ENCODE peak calls at places on chromosomes 3 and 15, in six cellular contexts. L is T-helper 9 cell, U is nephron progenitor cell, W is GM13977, A is HEK293T, N is GM23338. M is an unnamed sample.
A peak's percentile ranks its signal among the peaks of the same experiment; 100 is the strongest.

GRCh38 chr15:66982816-66983215 is 82.6 kb upstream of the SMAD3 start:
- DNase-seq in W (no peak), L (no peak), U (no peak), N (no peak), A (peak; percentile 1), M (no peak)

GRCh38 chr3:127002195-127003174 is 19.6 kb downstream of the PLXNA1 start:
- DNase-seq in A (peak; percentile 29), W (no peak), L (no peak), N (peak; percentile 95), U (peak; percentile 86), M (no peak)

GRCh38 chr3:174330303-174330702 is 528.8 kb upstream of the NAALADL2 start:
- DNase-seq in U (no peak), N (no peak), A (no peak), L (no peak), W (no peak), M (no peak)

GRCh38 chr15:49621327-49622210 is 721 bp downstream of the DTWD1 start:
- DNase-seq in U (no peak), W (no peak), A (no peak), L (no peak), N (peak; percentile 16), M (peak; percentile 61)

GRCh38 chr15:63349156-63349555 is 32.5 kb downstream of the CA12 start:
- DNase-seq in L (no peak), U (no peak), A (no peak), W (no peak), N (no peak), M (no peak)

GRCh38 chr3:128494152-128494650 is 1.2 kb upstream of the GATA2 start:
- DNase-seq in U (no peak), A (no peak), N (no peak), W (no peak), L (no peak), M (no peak)

GRCh38 chr3:129315386-129315991 is 36.8 kb downstream of the HMCES start:
- DNase-seq in L (peak; percentile 22), U (peak; percentile 38), A (no peak), N (peak; percentile 30), W (peak; percentile 55), M (peak; percentile 56)

GRCh38 chr3:46667061-46667621 is 26.3 kb downstream of the ALS2CL start:
- DNase-seq in L (no peak), W (peak; percentile 6), A (no peak), U (no peak), N (no peak), M (no peak)

GRCh38 chr3:25033407-25034029 is 394.5 kb upstream of the RARB start:
- DNase-seq in L (no peak), U (peak; percentile 41), W (peak; percentile 30), A (peak; percentile 77), N (peak; percentile 93), M (peak; percentile 84)

GRCh38 chr15:69664572-69665326 is 212.1 kb downstream of the RPLP1 start:
- DNase-seq in U (no peak), W (no peak), A (no peak), L (no peak), N (no peak), M (no peak)

GRCh38 chr3:194315965-194316361 is 35.2 kb downstream of the CPN2 start:
- DNase-seq in W (no peak), L (no peak), A (no peak), N (no peak), U (no peak), M (no peak)

GRCh38 chr15:100043069-100043641 is 298.6 kb downstream of the ADAMTS17 start:
- DNase-seq in L (no peak), A (no peak), W (no peak), N (no peak), U (no peak), M (no peak)

GRCh38 chr3:52253314-52254260 is 8.0 kb downstream of the PPM1M start:
- DNase-seq in W (peak; percentile 89), N (no peak), L (peak; percentile 71), U (no peak), A (no peak), M (no peak)

GRCh38 chr3:167941234-167941995 is 154.3 kb downstream of the GOLIM4 start:
- DNase-seq in A (no peak), W (no peak), N (no peak), L (no peak), U (no peak), M (peak; percentile 43)

GRCh38 chr3:29950232-29950631 is 656.2 kb upstream of the TGFBR2 start:
- DNase-seq in A (no peak), U (no peak), L (no peak), N (no peak), W (no peak), M (no peak)

GRCh38 chr3:110562621-110563020 is 509.0 kb upstream of the NECTIN3 start:
- DNase-seq in L (no peak), W (no peak), U (no peak), N (no peak), A (no peak), M (no peak)

GRCh38 chr15:70049115-70049514 is 48.6 kb downstream of the TLE3 start:
- DNase-seq in W (no peak), A (no peak), N (no peak), L (no peak), U (no peak), M (no peak)

GRCh38 chr15:69758810-69759410 is 306.3 kb downstream of the RPLP1 start:
- DNase-seq in L (peak; percentile 76), W (peak; percentile 33), A (no peak), N (no peak), U (no peak), M (no peak)

GRCh38 chr3:133081016-133081415 is 42.8 kb downstream of the TMEM108 start:
- DNase-seq in N (no peak), A (no peak), W (no peak), L (no peak), U (no peak), M (peak; percentile 10)

GRCh38 chr3:190562866-190563525 is 49.1 kb downstream of the IL1RAP start:
- DNase-seq in N (no peak), W (no peak), U (no peak), L (no peak), A (no peak), M (no peak)

GRCh38 chr3:129936757-129937156 is 37.8 kb upstream of the TRH start:
- DNase-seq in A (no peak), N (peak; percentile 28), W (no peak), U (no peak), L (no peak), M (no peak)

GRCh38 chr3:30311781-30312180 is 294.6 kb upstream of the TGFBR2 start:
- DNase-seq in L (no peak), U (no peak), N (no peak), W (no peak), A (no peak), M (peak; percentile 54)

GRCh38 chr15:37108725-37109124 is 8.4 kb upstream of the MEIS2 start:
- DNase-seq in A (no peak), N (no peak), W (no peak), L (no peak), U (no peak), M (no peak)

GRCh38 chr3:144624656-144625055 is 653.0 kb downstream of the DIPK2A start:
- DNase-seq in A (no peak), N (no peak), W (no peak), L (no peak), U (no peak), M (peak; percentile 42)

GRCh38 chr3:72242326-72242725 is 457.4 kb upstream of the PROK2 start:
- DNase-seq in A (no peak), L (no peak), W (no peak), N (no peak), U (no peak), M (no peak)

GRCh38 chr15:88218557-88219214 is 37.9 kb downstream of the NTRK3 start:
- DNase-seq in L (no peak), N (no peak), U (no peak), A (no peak), W (no peak), M (peak; percentile 62)

GRCh38 chr15:24784506-24784905 is 108.9 kb downstream of the NPAP1 start:
- DNase-seq in W (no peak), U (no peak), A (no peak), N (peak; percentile 56), L (no peak), M (no peak)

GRCh38 chr3:161265916-161266571 is 44.9 kb downstream of the NMD3 start:
- DNase-seq in W (no peak), A (no peak), L (no peak), N (no peak), U (no peak), M (no peak)

GRCh38 chr15:81155375-81156218 is 21.5 kb downstream of the CFAP161 start:
- DNase-seq in L (no peak), N (peak; percentile 49), W (peak; percentile 57), A (peak; percentile 57), U (peak; percentile 16), M (peak; percentile 66)

GRCh38 chr15:27783668-27784067 is 315.4 kb downstream of the OCA2 start:
- DNase-seq in L (no peak), N (no peak), W (no peak), U (no peak), A (no peak), M (no peak)

GRCh38 chr3:121165397-121165837 is 257.4 kb downstream of the STXBP5L start:
- DNase-seq in U (peak; percentile 2), W (no peak), N (peak; percentile 46), A (no peak), L (no peak), M (no peak)

GRCh38 chr3:138456961-138457862 is 22.8 kb downstream of the ESYT3 start:
- DNase-seq in W (no peak), N (no peak), A (no peak), U (no peak), L (no peak), M (no peak)

GRCh38 chr3:165624761-165625160 is 212.5 kb downstream of the BCHE start:
- DNase-seq in L (no peak), W (no peak), U (no peak), N (peak; percentile 35), A (no peak), M (peak; percentile 34)

GRCh38 chr3:49469037-49469875 is 811 bp upstream of the DAG1 start:
- DNase-seq in W (no peak), U (peak; percentile 71), L (no peak), A (peak; percentile 63), N (peak; percentile 94), M (peak; percentile 67)